ENCODE peak calls at places on chromosome 5, in six cellular contexts. One of them, this sample, is unnamed.
A peak's percentile ranks its signal among the peaks of the same experiment; 100 is the strongest.

GRCh38 chr5:58466939-58467338 is 7.1 kb upstream of the PLK2 start:
- DNase-seq in T-cell: peak; percentile 12
- DNase-seq in heart left ventricle: no peak
- DNase-seq in NCI-H460: no peak
- DNase-seq in Karpas-422: peak; percentile 23
- DNase-seq in suprapubic skin: no peak
- DNase-seq in this sample: no peak

GRCh38 chr5:173591300-173591622 is 25.2 kb downstream of the BOD1 start:
- DNase-seq in T-cell: no peak
- DNase-seq in heart left ventricle: no peak
- DNase-seq in NCI-H460: no peak
- DNase-seq in Karpas-422: no peak
- DNase-seq in suprapubic skin: no peak
- DNase-seq in this sample: no peak

GRCh38 chr5:40446910-40447309 is 232.8 kb upstream of the PTGER4 start:
- DNase-seq in T-cell: no peak
- DNase-seq in heart left ventricle: no peak
- DNase-seq in NCI-H460: peak; percentile 53
- DNase-seq in Karpas-422: no peak
- DNase-seq in suprapubic skin: no peak
- DNase-seq in this sample: no peak

GRCh38 chr5:152736906-152737305 is 331.8 kb upstream of the NMUR2 start:
- DNase-seq in T-cell: no peak
- DNase-seq in heart left ventricle: no peak
- DNase-seq in NCI-H460: no peak
- DNase-seq in Karpas-422: no peak
- DNase-seq in suprapubic skin: no peak
- DNase-seq in this sample: no peak

GRCh38 chr5:124453221-124454032 is 293.0 kb downstream of the ZNF608 start:
- DNase-seq in T-cell: no peak
- DNase-seq in heart left ventricle: no peak
- DNase-seq in NCI-H460: no peak
- DNase-seq in Karpas-422: peak; percentile 79
- DNase-seq in suprapubic skin: no peak
- DNase-seq in this sample: no peak

GRCh38 chr5:151719228-151719861 is 32.6 kb upstream of the SPARC start:
- DNase-seq in T-cell: no peak
- DNase-seq in heart left ventricle: no peak
- DNase-seq in NCI-H460: peak; percentile 25
- DNase-seq in Karpas-422: peak; percentile 88
- DNase-seq in suprapubic skin: no peak
- DNase-seq in this sample: peak; percentile 66

GRCh38 chr5:4511996-4512656 is 628.0 kb upstream of the ADAMTS16 start:
- DNase-seq in T-cell: no peak
- DNase-seq in heart left ventricle: peak; percentile 68
- DNase-seq in NCI-H460: no peak
- DNase-seq in Karpas-422: no peak
- DNase-seq in suprapubic skin: no peak
- DNase-seq in this sample: no peak

GRCh38 chr5:141084487-141084989 is 9.9 kb upstream of the PCDHB2 start:
- DNase-seq in T-cell: peak; percentile 31
- DNase-seq in heart left ventricle: no peak
- DNase-seq in NCI-H460: peak; percentile 66
- DNase-seq in Karpas-422: no peak
- DNase-seq in suprapubic skin: no peak
- DNase-seq in this sample: peak; percentile 12

GRCh38 chr5:180291234-180291940 is 496 bp downstream of the MAPK9 start:
- DNase-seq in T-cell: peak; percentile 3
- DNase-seq in heart left ventricle: no peak
- DNase-seq in NCI-H460: peak; percentile 12
- DNase-seq in Karpas-422: no peak
- DNase-seq in suprapubic skin: no peak
- DNase-seq in this sample: peak; percentile 39

GRCh38 chr5:75337366-75338021 is 474 bp downstream of the HMGCR start:
- DNase-seq in T-cell: peak; percentile 11
- DNase-seq in heart left ventricle: no peak
- DNase-seq in NCI-H460: no peak
- DNase-seq in Karpas-422: peak; percentile 59
- DNase-seq in suprapubic skin: peak; percentile 82
- DNase-seq in this sample: peak; percentile 48

GRCh38 chr5:57007349-57007748 is 55.4 kb upstream of the MIER3 start:
- DNase-seq in T-cell: no peak
- DNase-seq in heart left ventricle: no peak
- DNase-seq in NCI-H460: no peak
- DNase-seq in Karpas-422: peak; percentile 64
- DNase-seq in suprapubic skin: no peak
- DNase-seq in this sample: no peak

GRCh38 chr5:177402271-177403043 is 2.0 kb upstream of the PFN3 start:
- DNase-seq in T-cell: peak; percentile 72
- DNase-seq in heart left ventricle: peak; percentile 68
- DNase-seq in NCI-H460: peak; percentile 79
- DNase-seq in Karpas-422: no peak
- DNase-seq in suprapubic skin: peak; percentile 82
- DNase-seq in this sample: no peak

GRCh38 chr5:65986050-65986451 is 59.7 kb downstream of the ERBIN start:
- DNase-seq in T-cell: no peak
- DNase-seq in heart left ventricle: no peak
- DNase-seq in NCI-H460: no peak
- DNase-seq in Karpas-422: no peak
- DNase-seq in suprapubic skin: no peak
- DNase-seq in this sample: no peak

GRCh38 chr5:72653586-72653985 is 146.4 kb upstream of the ZNF366 start:
- DNase-seq in T-cell: no peak
- DNase-seq in heart left ventricle: no peak
- DNase-seq in NCI-H460: no peak
- DNase-seq in Karpas-422: no peak
- DNase-seq in suprapubic skin: no peak
- DNase-seq in this sample: no peak

GRCh38 chr5:167460449-167461020 is 830.9 kb upstream of the WWC1 start:
- DNase-seq in T-cell: no peak
- DNase-seq in heart left ventricle: no peak
- DNase-seq in NCI-H460: no peak
- DNase-seq in Karpas-422: no peak
- DNase-seq in suprapubic skin: no peak
- DNase-seq in this sample: no peak

GRCh38 chr5:74673011-74673790 is 11.8 kb upstream of the HEXB start:
- DNase-seq in T-cell: no peak
- DNase-seq in heart left ventricle: no peak
- DNase-seq in NCI-H460: peak; percentile 43
- DNase-seq in Karpas-422: peak; percentile 49
- DNase-seq in suprapubic skin: no peak
- DNase-seq in this sample: no peak

GRCh38 chr5:178120661-178121357 is 7.5 kb downstream of the N4BP3 start:
- DNase-seq in T-cell: peak; percentile 92
- DNase-seq in heart left ventricle: peak; percentile 91
- DNase-seq in NCI-H460: peak; percentile 83
- DNase-seq in Karpas-422: peak; percentile 98
- DNase-seq in suprapubic skin: peak; percentile 78
- DNase-seq in this sample: peak; percentile 81

GRCh38 chr5:62112689-62113220 is 193.3 kb upstream of the KIF2A start:
- DNase-seq in T-cell: no peak
- DNase-seq in heart left ventricle: no peak
- DNase-seq in NCI-H460: no peak
- DNase-seq in Karpas-422: no peak
- DNase-seq in suprapubic skin: no peak
- DNase-seq in this sample: no peak

GRCh38 chr5:2710910-2711309 is 40.6 kb downstream of the IRX2 start:
- DNase-seq in T-cell: no peak
- DNase-seq in heart left ventricle: no peak
- DNase-seq in NCI-H460: no peak
- DNase-seq in Karpas-422: no peak
- DNase-seq in suprapubic skin: no peak
- DNase-seq in this sample: no peak

GRCh38 chr5:6419340-6419852 is 29.3 kb upstream of the UBE2QL1 start:
- DNase-seq in T-cell: no peak
- DNase-seq in heart left ventricle: no peak
- DNase-seq in NCI-H460: peak; percentile 15
- DNase-seq in Karpas-422: no peak
- DNase-seq in suprapubic skin: no peak
- DNase-seq in this sample: no peak

GRCh38 chr5:169142264-169142970 is 158.5 kb downstream of the SLIT3 start:
- DNase-seq in T-cell: no peak
- DNase-seq in heart left ventricle: peak; percentile 64
- DNase-seq in NCI-H460: no peak
- DNase-seq in Karpas-422: peak; percentile 34
- DNase-seq in suprapubic skin: no peak
- DNase-seq in this sample: no peak

GRCh38 chr5:77083088-77083487 is 4.0 kb downstream of the ZBED3 start:
- DNase-seq in T-cell: no peak
- DNase-seq in heart left ventricle: no peak
- DNase-seq in NCI-H460: no peak
- DNase-seq in Karpas-422: no peak
- DNase-seq in suprapubic skin: no peak
- DNase-seq in this sample: no peak

GRCh38 chr5:134614461-134615085 is 18.1 kb downstream of the SAR1B start:
- DNase-seq in T-cell: no peak
- DNase-seq in heart left ventricle: no peak
- DNase-seq in NCI-H460: no peak
- DNase-seq in Karpas-422: no peak
- DNase-seq in suprapubic skin: no peak
- DNase-seq in this sample: no peak

GRCh38 chr5:1179383-1179715 is 22.0 kb upstream of the SLC6A19 start:
- DNase-seq in T-cell: no peak
- DNase-seq in heart left ventricle: peak; percentile 49
- DNase-seq in NCI-H460: no peak
- DNase-seq in Karpas-422: no peak
- DNase-seq in suprapubic skin: no peak
- DNase-seq in this sample: no peak

GRCh38 chr5:107894361-107894760 is 223.6 kb upstream of the EFNA5 start:
- DNase-seq in T-cell: no peak
- DNase-seq in heart left ventricle: no peak
- DNase-seq in NCI-H460: no peak
- DNase-seq in Karpas-422: no peak
- DNase-seq in suprapubic skin: no peak
- DNase-seq in this sample: no peak

GRCh38 chr5:138725153-138725884 is 27.9 kb upstream of the CTNNA1 start:
- DNase-seq in T-cell: no peak
- DNase-seq in heart left ventricle: no peak
- DNase-seq in NCI-H460: peak; percentile 75
- DNase-seq in Karpas-422: peak; percentile 81
- DNase-seq in suprapubic skin: peak; percentile 76
- DNase-seq in this sample: no peak

GRCh38 chr5:167840736-167841135 is 450.7 kb upstream of the WWC1 start:
- DNase-seq in T-cell: no peak
- DNase-seq in heart left ventricle: no peak
- DNase-seq in NCI-H460: no peak
- DNase-seq in Karpas-422: no peak
- DNase-seq in suprapubic skin: no peak
- DNase-seq in this sample: no peak

GRCh38 chr5:57937025-57937424 is 454.4 kb upstream of the ACTBL2 start:
- DNase-seq in T-cell: no peak
- DNase-seq in heart left ventricle: no peak
- DNase-seq in NCI-H460: no peak
- DNase-seq in Karpas-422: no peak
- DNase-seq in suprapubic skin: no peak
- DNase-seq in this sample: no peak